ENCODE peak calls at places on chromosomes 16 and 17, in nine cellular contexts. T is H1, S is heart left ventricle, E is body of pancreas, M is colonic mucosa, O is cardiac muscle cell, X is thyroid gland, K is adipocyte, H is left ventricle myocardium inferior. F is an unnamed sample. For H3K36me3 and H3K9me3, the result is how much of the 10 kb centered on the place peaks cover.

GRCh38 chr16:52569296-52569695 is 22.4 kb upstream of the TOX3 start:
- DNase-seq in T (no peak), S (no peak), E (no peak), M (no peak), O (no peak), X (no peak), K (no peak), H (no peak), F (no peak)

GRCh38 chr17:69057280-69057679 is 3.4 kb downstream of the ABCA9 start:
- DNase-seq in T (no peak), S (no peak), E (no peak), M (no peak), O (no peak), X (no peak), K (no peak), H (no peak), F (no peak)

GRCh38 chr16:56193951-56194726 is 2.9 kb downstream of the GNAO1 start:
- DNase-seq in T (peak), S (peak), E (peak), M (peak), O (peak), X (peak), K (peak), H (peak), F (peak)

GRCh38 chr17:72021417-72022041 is 99.3 kb upstream of the SOX9 start:
- DNase-seq in T (no peak), S (no peak), E (no peak), M (no peak), O (no peak), X (no peak), K (no peak), H (no peak), F (no peak)

GRCh38 chr16:20385844-20386832 is 18.4 kb downstream of the PDILT start:
- DNase-seq in T (peak), S (peak), E (peak), M (peak), O (peak), X (peak), K (peak), H (peak), F (peak)

GRCh38 chr16:81401035-81401950 is 43.3 kb upstream of the CMIP start:
- DNase-seq in T (no peak), S (no peak), E (no peak), M (no peak), O (peak), X (no peak), K (peak), H (no peak), F (peak)

GRCh38 chr17:49214665-49215360 is 4.3 kb downstream of the ABI3 start:
- DNase-seq in T (no peak), S (no peak), E (peak), M (no peak), O (no peak), X (peak), K (no peak), H (no peak), F (peak)

GRCh38 chr17:82495844-82496528 is 23.5 kb upstream of the FOXK2 start:
- DNase-seq in T (peak), S (no peak), E (no peak), M (peak), O (no peak), X (no peak), K (no peak), H (no peak), F (no peak)

GRCh38 chr17:29589524-29590260 is at the start of gene GIT1:
- DNase-seq in T (no peak), S (peak), E (peak), M (peak), O (peak), X (peak), K (peak), H (peak), F (peak)

GRCh38 chr16:51713502-51713901 is 562.4 kb upstream of the SALL1 start:
- DNase-seq in T (no peak), S (no peak), E (no peak), M (no peak), O (no peak), X (no peak), K (no peak), H (no peak), F (no peak)

GRCh38 chr16:9971907-9972306 is 210.3 kb downstream of the GRIN2A start:
- DNase-seq in T (no peak), S (no peak), E (no peak), M (no peak), O (no peak), X (no peak), K (no peak), H (no peak), F (no peak)

GRCh38 chr16:59950431-59950830 is 1216.3 kb upstream of the GOT2 start:
- DNase-seq in T (no peak), S (no peak), E (no peak), M (no peak), O (no peak), X (no peak), K (no peak), H (no peak), F (peak)

GRCh38 chr17:56594528-56595418 is 1.3 kb downstream of the NOG start:
- DNase-seq in T (no peak), S (peak), E (no peak), M (no peak), O (no peak), X (peak), K (peak), H (no peak), F (peak)

GRCh38 chr16:65117701-65118448 is 4.0 kb downstream of the CDH11 start:
- DNase-seq in T (no peak), S (peak), E (peak), M (peak), O (peak), X (peak), K (peak), H (peak), F (peak)

GRCh38 chr16:58025351-58026138 is at the start of gene MMP15:
- DNase-seq in T (peak), S (peak), E (peak), M (peak), O (peak), X (peak), K (peak), H (peak), F (peak)

GRCh38 chr16:57999366-57999970 is 1.0 kb downstream of the ZNF319 start:
- DNase-seq in T (no peak), S (no peak), E (no peak), M (no peak), O (no peak), X (no peak), K (peak), H (no peak), F (no peak)

GRCh38 chr16:82037251-82037650 is 2.2 kb downstream of the HSD17B2 start:
- DNase-seq in T (no peak), S (no peak), E (no peak), M (no peak), O (no peak), X (no peak), K (no peak), H (no peak), F (no peak)

GRCh38 chr17:65064452-65065019 is 8.0 kb upstream of the GNA13 start:
- DNase-seq in T (no peak), S (no peak), E (no peak), M (no peak), O (no peak), X (peak), K (peak), H (no peak), F (peak)

GRCh38 chr16:14627088-14627487 is 3.0 kb downstream of the PARN start:
- DNase-seq in T (no peak), S (no peak), E (no peak), M (no peak), O (no peak), X (no peak), K (no peak), H (no peak), F (no peak)

GRCh38 chr17:83103200-83103937 is 24.0 kb downstream of the METRNL start:
- DNase-seq in T (no peak), S (peak), E (peak), M (peak), O (no peak), X (peak), K (peak), H (no peak), F (no peak)

GRCh38 chr17:44214230-44214494 is 5.3 kb downstream of the UBTF start:
- DNase-seq in T (no peak), S (no peak), E (no peak), M (no peak), O (no peak), X (no peak), K (no peak), H (no peak), F (no peak)
- H3K36me3 ChIP-seq in T (under half), S (under half), E (under half), M (under half), O (under half), X (half or more), K (under half), H (half or more), F (half or more)

DNA sequence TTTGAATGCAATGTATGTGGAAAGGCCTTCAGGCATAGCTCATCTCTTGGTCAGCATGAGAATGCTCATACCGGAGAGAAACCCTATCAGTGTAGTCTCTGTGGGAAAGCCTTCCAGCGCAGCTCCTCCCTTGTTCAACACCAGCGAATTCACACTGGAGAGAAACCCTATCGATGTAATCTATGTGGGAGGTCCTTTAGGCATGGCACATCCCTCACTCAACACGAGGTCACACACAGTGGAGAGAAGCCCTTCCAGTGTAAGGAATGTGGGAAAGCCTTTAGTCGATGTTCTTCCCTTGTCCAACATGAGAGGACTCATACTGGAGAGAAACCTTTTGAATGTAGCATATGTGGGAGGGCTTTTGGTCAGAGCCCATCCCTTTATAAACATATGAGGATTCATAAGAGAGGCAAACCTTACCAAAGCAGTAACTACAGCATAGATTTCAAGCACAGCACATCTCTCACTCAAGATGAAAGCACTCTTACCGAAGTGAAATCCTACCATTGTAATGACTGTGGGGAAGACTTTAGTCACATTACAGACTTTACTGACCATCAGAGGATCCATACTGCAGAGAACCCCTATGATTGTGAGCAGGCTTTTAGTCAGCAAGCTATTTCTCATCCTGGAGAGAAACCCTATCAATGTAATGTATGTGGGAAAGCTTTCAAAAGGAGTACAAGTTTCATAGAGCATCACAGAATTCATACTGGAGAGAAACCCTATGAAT is 24.7 kb downstream of the ZFP90 start:
- DNase-seq in T (no peak), S (no peak), E (no peak), M (no peak), O (no peak), X (no peak), K (no peak), H (no peak), F (no peak)
- H3K9me3 ChIP-seq in T (half or more), S (half or more), E (under half), M (under half), O (under half), X (under half), K (half or more), H (half or more), F (under half)

GRCh38 chr17:42698736-42699414 is 16.5 kb downstream of the CNTNAP1 start:
- DNase-seq in T (no peak), S (peak), E (no peak), M (peak), O (peak), X (no peak), K (peak), H (peak), F (peak)
- H3K36me3 ChIP-seq in T (under half), S (under half), E (under half), M (under half), O (under half), X (under half), K (half or more), H (half or more), F (under half)

GRCh38 chr16:35146723-35147458 is 1687.5 kb downstream of the TP53TG3F start:
- DNase-seq in T (no peak), S (no peak), E (no peak), M (no peak), O (no peak), X (no peak), K (no peak), H (no peak), F (no peak)
- H3K9me3 ChIP-seq in T (half or more), S (under half), E (under half), M (under half), O (under half), X (under half), K (under half), H (under half), F (under half)

GRCh38 chr16:87325480-87325879 is 8.3 kb upstream of the C16orf95 start:
- DNase-seq in T (no peak), S (no peak), E (no peak), M (no peak), O (no peak), X (no peak), K (no peak), H (no peak), F (peak)
- H3K36me3 ChIP-seq in T (under half), S (under half), E (under half), M (under half), O (under half), X (under half), K (under half), H (under half), F (under half)

DNA sequence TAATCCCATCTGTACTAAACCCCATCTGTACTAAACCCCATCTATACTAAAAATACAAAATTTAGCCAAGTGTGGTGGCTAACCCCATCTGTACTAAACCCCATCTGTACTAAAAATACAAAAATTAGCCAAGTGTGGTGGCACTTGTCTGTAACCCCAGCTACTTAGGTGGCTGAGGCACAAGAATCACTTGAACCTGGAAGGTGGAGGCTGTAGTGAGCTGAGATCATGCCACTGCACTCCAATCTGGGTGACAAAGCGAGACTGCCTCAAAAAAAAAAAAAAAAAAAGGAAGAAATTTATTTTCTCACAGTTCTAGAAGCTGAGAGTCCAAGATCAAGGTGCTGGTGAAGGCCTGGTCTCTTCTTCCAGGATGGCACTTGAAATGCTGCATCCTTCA is 12.1 kb downstream of the ZFP1 start:
- DNase-seq in T (no peak), S (no peak), E (no peak), M (no peak), O (no peak), X (peak), K (no peak), H (no peak), F (no peak)
- H3K9me3 ChIP-seq in T (under half), S (under half), E (under half), M (under half), O (under half), X (under half), K (under half), H (under half), F (under half)

GRCh38 chr16:84761448-84762368 is 58.1 kb upstream of the CRISPLD2 start:
- DNase-seq in T (no peak), S (no peak), E (no peak), M (no peak), O (no peak), X (no peak), K (no peak), H (no peak), F (no peak)
- H3K36me3 ChIP-seq in T (under half), S (under half), E (under half), M (under half), O (under half), X (under half), K (half or more), H (half or more), F (under half)

GRCh38 chr17:77174928-77175720 is 34.4 kb downstream of the SEC14L1 start:
- DNase-seq in T (no peak), S (no peak), E (peak), M (no peak), O (no peak), X (no peak), K (no peak), H (no peak), F (no peak)
- H3K9me3 ChIP-seq in T (under half), S (under half), E (under half), M (under half), O (under half), X (under half), K (under half), H (under half), F (under half)

GRCh38 chr17:40909755-40910154 is 24.7 kb upstream of the KRT20 start:
- DNase-seq in T (no peak), S (no peak), E (no peak), M (no peak), O (peak), X (no peak), K (peak), H (no peak), F (no peak)

GRCh38 chr17:40909351-40909750 is 24.3 kb upstream of the KRT20 start:
- DNase-seq in T (peak), S (peak), E (peak), M (peak), O (peak), X (peak), K (peak), H (peak), F (peak)

GRCh38 chr17:40903129-40903847 is 18.2 kb upstream of the KRT20 start:
- DNase-seq in T (no peak), S (no peak), E (no peak), M (peak), O (no peak), X (no peak), K (peak), H (no peak), F (peak)

GRCh38 chr17:40905370-40905769 is 20.3 kb upstream of the KRT20 start:
- DNase-seq in T (no peak), S (no peak), E (no peak), M (no peak), O (no peak), X (no peak), K (no peak), H (no peak), F (no peak)

GRCh38 chr17:40906613-40907012 is 21.6 kb upstream of the KRT20 start:
- DNase-seq in T (no peak), S (no peak), E (no peak), M (no peak), O (no peak), X (no peak), K (no peak), H (no peak), F (no peak)
- H3K36me3 ChIP-seq in T (under half), S (under half), E (under half), M (under half), O (under half), X (under half), K (under half), H (under half), F (under half)

GRCh38 chr16:86074651-86075487 is 175.9 kb downstream of the IRF8 start:
- DNase-seq in T (no peak), S (no peak), E (peak), M (no peak), O (no peak), X (no peak), K (no peak), H (no peak), F (no peak)

GRCh38 chr16:86073103-86073625 is 174.2 kb downstream of the IRF8 start:
- DNase-seq in T (no peak), S (no peak), E (peak), M (no peak), O (no peak), X (no peak), K (no peak), H (no peak), F (no peak)

GRCh38 chr16:86072328-86073102 is 173.6 kb downstream of the IRF8 start:
- DNase-seq in T (no peak), S (peak), E (peak), M (peak), O (peak), X (peak), K (peak), H (peak), F (peak)

GRCh38 chr16:86075488-86075785 is 176.5 kb downstream of the IRF8 start:
- DNase-seq in T (no peak), S (no peak), E (no peak), M (no peak), O (no peak), X (no peak), K (no peak), H (no peak), F (no peak)

DNA sequence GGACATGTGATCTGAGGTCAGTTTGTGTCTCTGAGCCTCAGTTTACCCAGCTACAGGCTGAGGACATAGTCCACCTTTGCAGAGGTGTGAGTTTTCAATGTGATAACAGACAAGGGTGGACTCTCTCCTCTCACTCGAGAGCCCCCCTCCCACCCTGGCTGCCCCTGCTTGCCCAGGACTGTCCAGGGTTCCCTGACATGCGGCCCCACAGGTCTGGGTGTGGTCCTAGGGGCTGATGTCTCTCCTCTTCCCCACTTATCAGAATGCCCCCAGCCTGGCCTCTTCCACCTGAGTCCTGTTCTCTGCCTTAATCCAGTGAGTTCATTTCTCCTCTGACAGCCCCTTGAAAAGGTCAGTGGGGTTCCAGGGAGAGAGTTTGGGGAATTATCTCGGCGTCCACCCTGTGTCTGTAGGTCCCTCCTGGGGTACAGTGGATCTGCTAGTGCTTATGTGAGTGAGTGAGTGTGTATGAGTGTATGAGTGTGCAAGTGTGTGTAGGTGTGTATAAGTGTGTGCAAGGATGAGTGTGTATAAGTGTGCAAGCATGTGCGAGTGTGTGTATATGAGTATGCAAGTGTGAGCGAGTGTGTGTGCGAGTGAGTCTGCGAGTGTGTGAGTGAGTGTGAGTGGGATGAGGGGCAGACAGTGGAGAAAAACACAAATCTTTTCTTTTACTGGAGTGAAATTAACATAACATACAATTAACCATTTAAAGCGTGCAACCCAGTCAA is 175.0 kb downstream of the IRF8 start:
- DNase-seq in T (no peak), S (no peak), E (peak), M (no peak), O (no peak), X (no peak), K (no peak), H (no peak), F (no peak)
- H3K9me3 ChIP-seq in T (under half), S (under half), E (under half), M (under half), O (under half), X (under half), K (under half), H (under half), F (under half)

F was measured in MG63.